ENCODE peak calls at places on chromosomes 7 and 10, in five cellular contexts. S, U, Y, T and I are unnamed samples.

GRCh38 chr10:30671011-30671616 is 41.6 kb upstream of the LYZL2 start:
- DNase-seq in S (no peak), U (peak), Y (peak), T (no peak), I (no peak)

GRCh38 chr10:112173201-112173600 is 10.4 kb downstream of the GPAM start:
- DNase-seq in S (no peak), U (no peak), Y (no peak), T (no peak), I (no peak)

GRCh38 chr7:151308256-151308655 is 33.4 kb upstream of the NUB1 start:
- DNase-seq in S (no peak), U (no peak), Y (no peak), T (no peak), I (no peak)

GRCh38 chr10:133080683-133081040 is 7.1 kb upstream of the ADGRA1 start:
- DNase-seq in S (no peak), U (no peak), Y (no peak), T (no peak), I (no peak)

GRCh38 chr10:49379596-49380410 is 16.1 kb downstream of the DRGX start:
- DNase-seq in S (no peak), U (no peak), Y (no peak), T (no peak), I (no peak)

GRCh38 chr10:123995461-123996131 is 97.8 kb downstream of the CHST15 start:
- DNase-seq in S (no peak), U (peak), Y (peak), T (no peak), I (peak)

GRCh38 chr10:13727574-13727973 is 140.8 kb downstream of the PRPF18 start:
- DNase-seq in S (no peak), U (no peak), Y (no peak), T (no peak), I (no peak)

GRCh38 chr7:91046322-91047088 is 217.7 kb upstream of the FZD1 start:
- DNase-seq in S (no peak), U (no peak), Y (peak), T (no peak), I (no peak)

GRCh38 chr7:105992888-105993287 is 29.8 kb downstream of the CDHR3 start:
- DNase-seq in S (no peak), U (no peak), Y (no peak), T (no peak), I (no peak)

GRCh38 chr7:141071855-141072547 is 1.9 kb upstream of the TMEM178B start:
- DNase-seq in S (no peak), U (no peak), Y (no peak), T (no peak), I (no peak)

GRCh38 chr7:123468303-123468702 is 66.1 kb downstream of the IQUB start:
- DNase-seq in S (no peak), U (no peak), Y (no peak), T (no peak), I (no peak)

GRCh38 chr7:151058766-151059361 is 525 bp upstream of the SLC4A2 start:
- DNase-seq in S (no peak), U (no peak), Y (no peak), T (no peak), I (no peak)

GRCh38 chr10:119633538-119634218 is 17.5 kb upstream of the BAG3 start:
- DNase-seq in S (no peak), U (no peak), Y (no peak), T (no peak), I (no peak)

GRCh38 chr10:63611078-63611477 is 89.9 kb downstream of the REEP3 start:
- DNase-seq in S (no peak), U (no peak), Y (peak), T (no peak), I (no peak)

GRCh38 chr7:41232086-41232485 is 470.8 kb downstream of the INHBA start:
- DNase-seq in S (no peak), U (peak), Y (peak), T (no peak), I (no peak)

GRCh38 chr7:43791665-43792064 is 33.2 kb downstream of the BLVRA start:
- DNase-seq in S (no peak), U (no peak), Y (no peak), T (no peak), I (no peak)

GRCh38 chr7:22849158-22849557 is 26.5 kb upstream of the TOMM7 start:
- DNase-seq in S (no peak), U (no peak), Y (peak), T (no peak), I (no peak)

GRCh38 chr10:72690071-72690755 is 1.7 kb upstream of the MCU start:
- DNase-seq in S (no peak), U (no peak), Y (no peak), T (no peak), I (no peak)

GRCh38 chr7:121366852-121367431 is 29.2 kb downstream of the FAM3C start:
- DNase-seq in S (no peak), U (no peak), Y (peak), T (no peak), I (no peak)

GRCh38 chr7:66529889-66530615 is 98.6 kb upstream of the KCTD7 start:
- DNase-seq in S (no peak), U (no peak), Y (peak), T (no peak), I (no peak)

GRCh38 chr7:44293561-44294324 is 31.7 kb downstream of the CAMK2B start:
- DNase-seq in S (peak), U (no peak), Y (no peak), T (peak), I (peak)

GRCh38 chr7:38535013-38535412 is 96.2 kb downstream of the AMPH start:
- DNase-seq in S (no peak), U (no peak), Y (no peak), T (no peak), I (no peak)

GRCh38 chr10:96227206-96227605 is 44.2 kb downstream of the BLNK start:
- DNase-seq in S (no peak), U (no peak), Y (no peak), T (no peak), I (no peak)

GRCh38 chr10:92997620-92998019 is 63.0 kb upstream of the CYP26C1 start:
- DNase-seq in S (no peak), U (no peak), Y (no peak), T (no peak), I (no peak)

GRCh38 chr10:31138026-31138553 is 106.4 kb upstream of the ZNF438 start:
- DNase-seq in S (no peak), U (no peak), Y (peak), T (no peak), I (no peak)

GRCh38 chr10:73248259-73248724 is 1.2 kb upstream of the DNAJC9 start:
- DNase-seq in S (no peak), U (no peak), Y (no peak), T (no peak), I (no peak)

GRCh38 chr7:157120181-157120580 is 18.5 kb upstream of the UBE3C start:
- DNase-seq in S (no peak), U (no peak), Y (no peak), T (no peak), I (no peak)

GRCh38 chr10:71232089-71232998 is 20.0 kb downstream of the UNC5B start:
- DNase-seq in S (peak), U (no peak), Y (peak), T (no peak), I (no peak)

GRCh38 chr7:159004411-159004810 is 140.3 kb downstream of the VIPR2 start:
- DNase-seq in S (no peak), U (no peak), Y (no peak), T (no peak), I (no peak)

GRCh38 chr10:99537381-99538286 is 4.9 kb downstream of the NKX2-3 start:
- DNase-seq in S (no peak), U (no peak), Y (no peak), T (no peak), I (peak)

GRCh38 chr7:127477285-127478039 is 85.0 kb upstream of the ZNF800 start:
- DNase-seq in S (no peak), U (no peak), Y (no peak), T (no peak), I (no peak)

GRCh38 chr7:127476618-127477017 is 84.1 kb upstream of the ZNF800 start:
- DNase-seq in S (no peak), U (no peak), Y (no peak), T (no peak), I (no peak)

GRCh38 chr7:127474457-127474856 is 81.9 kb upstream of the ZNF800 start:
- DNase-seq in S (no peak), U (no peak), Y (no peak), T (no peak), I (no peak)

GRCh38 chr7:127473409-127473808 is 80.9 kb upstream of the ZNF800 start:
- DNase-seq in S (no peak), U (no peak), Y (no peak), T (no peak), I (no peak)

DNA sequence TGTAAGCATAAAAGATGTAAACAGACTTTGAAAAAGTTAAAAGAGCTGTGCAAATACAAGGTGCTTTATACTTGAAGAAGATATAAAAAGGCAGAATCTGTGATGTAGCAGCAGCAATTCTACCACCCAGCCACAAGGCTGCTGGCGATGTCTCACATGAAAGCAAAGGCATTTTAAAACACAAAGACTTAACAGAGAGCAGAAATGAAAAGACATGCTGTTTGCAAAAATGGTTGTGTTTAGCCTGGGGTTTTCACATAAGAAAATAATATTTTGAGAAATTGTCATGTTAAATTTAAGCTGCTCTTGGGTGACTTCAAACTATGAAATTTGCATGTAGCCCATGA is 85.5 kb upstream of the ZNF800 start:
- DNase-seq in S (no peak), U (no peak), Y (no peak), T (no peak), I (no peak)
- TF ChIP-seq CTCF in S (no peak), U (peak), Y (no peak), T (no peak), I (no peak)

GRCh38 chr10:4038000-4038399 is 253.0 kb upstream of the KLF6 start:
- DNase-seq in S (no peak), U (no peak), Y (no peak), T (no peak), I (no peak)
- TF ChIP-seq CTCF in S (no peak), U (no peak), Y (no peak), T (no peak), I (no peak)

DNA sequence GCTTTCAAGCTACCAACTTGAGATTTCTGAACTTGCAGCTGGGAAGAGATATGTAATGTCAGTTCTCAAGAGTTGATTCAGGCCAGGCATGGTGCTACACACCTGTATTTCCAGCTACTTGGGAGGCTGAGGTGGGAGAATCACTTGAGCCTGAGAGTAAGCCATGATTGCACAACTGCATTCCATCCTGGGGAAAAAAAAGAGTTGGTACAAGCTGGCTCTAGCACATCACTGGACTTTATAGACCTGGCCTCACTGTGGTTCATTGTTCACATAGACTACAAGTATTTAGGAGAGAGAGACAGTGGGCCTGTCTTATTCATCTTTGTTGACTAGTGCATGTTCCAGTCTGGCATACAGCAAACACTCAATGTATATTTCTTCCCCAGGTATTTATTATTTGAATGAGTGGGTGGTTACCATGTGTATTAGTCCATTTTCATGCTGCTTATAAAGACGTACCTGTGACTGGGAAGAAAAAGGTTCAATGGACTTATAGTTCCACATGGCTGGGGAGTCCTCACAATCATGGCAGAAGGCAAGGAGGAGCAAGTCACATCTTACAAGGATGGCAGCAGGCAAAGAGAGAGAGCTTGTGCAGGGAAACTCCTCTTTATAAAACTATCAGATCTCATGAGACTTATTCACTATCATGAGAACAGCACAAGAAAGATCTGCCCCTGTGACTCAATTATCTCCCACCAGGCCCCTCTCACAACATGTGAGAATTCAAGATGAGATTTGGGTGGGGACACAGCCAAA is 176.5 kb downstream of the PFKFB3 start:
- DNase-seq in S (no peak), U (no peak), Y (no peak), T (no peak), I (no peak)
- TF ChIP-seq CTCF in S (no peak), U (no peak), Y (no peak), T (no peak), I (no peak)

GRCh38 chr7:8822595-8822994 is 389.2 kb downstream of the NXPH1 start:
- DNase-seq in S (no peak), U (no peak), Y (no peak), T (no peak), I (no peak)

GRCh38 chr7:8829100-8829499 is 395.7 kb downstream of the NXPH1 start:
- DNase-seq in S (no peak), U (no peak), Y (no peak), T (no peak), I (no peak)

GRCh38 chr7:8827329-8827728 is 393.9 kb downstream of the NXPH1 start:
- DNase-seq in S (no peak), U (no peak), Y (no peak), T (no peak), I (no peak)

GRCh38 chr7:8817448-8818036 is 384.1 kb downstream of the NXPH1 start:
- DNase-seq in S (no peak), U (no peak), Y (no peak), T (peak), I (no peak)

GRCh38 chr7:8823486-8823885 is 390.1 kb downstream of the NXPH1 start:
- DNase-seq in S (no peak), U (no peak), Y (no peak), T (no peak), I (no peak)
- TF ChIP-seq CTCF in S (no peak), U (no peak), Y (no peak), T (no peak), I (no peak)

GRCh38 chr10:114386446-114386845 is 17.9 kb downstream of the AFAP1L2 start:
- DNase-seq in S (no peak), U (no peak), Y (no peak), T (no peak), I (peak)
- TF ChIP-seq CTCF in S (no peak), U (no peak), Y (no peak), T (no peak), I (no peak)

DNA sequence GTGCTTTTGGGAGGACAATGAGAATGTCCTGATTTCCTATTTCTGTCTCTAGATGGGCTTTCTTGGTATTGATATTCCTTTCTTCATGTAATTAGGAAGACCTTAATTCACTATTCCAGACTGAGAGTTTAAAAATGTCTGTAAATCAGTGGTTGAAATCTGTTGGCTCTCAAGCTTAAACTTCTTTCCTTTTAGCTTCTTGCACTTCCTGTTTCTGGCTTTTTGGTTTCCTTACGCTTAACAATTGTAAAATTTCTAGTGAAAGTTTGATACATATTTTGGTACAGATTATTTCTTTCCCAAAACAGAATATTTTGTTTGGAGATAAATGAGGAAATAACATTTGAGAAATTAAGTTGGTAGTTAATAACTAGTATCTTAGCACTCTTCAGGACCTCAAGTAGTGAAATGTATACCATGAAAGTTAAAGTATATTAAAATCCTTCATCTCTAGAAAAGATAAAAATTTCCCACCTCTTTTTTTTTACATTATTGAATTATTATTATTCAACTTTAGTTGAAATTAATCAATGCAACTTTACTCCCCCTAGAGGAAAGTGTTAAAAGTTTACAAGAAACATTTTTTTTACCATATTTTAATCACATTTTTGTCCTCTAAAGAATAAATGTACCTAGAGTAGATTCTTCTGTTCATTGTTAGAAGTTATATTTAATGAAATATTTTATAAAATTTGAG is 137.2 kb downstream of the PHTF2 start:
- DNase-seq in S (no peak), U (no peak), Y (peak), T (no peak), I (no peak)
- TF ChIP-seq CTCF in S (no peak), U (no peak), Y (no peak), T (peak), I (no peak)